ENCODE peak calls at places on chromosomes 16 and 17, in seven cellular contexts. D is activated CD8-positive, alpha-beta memory T cell treated with anti-CD3 and anti-CD28 coated beads for 48 hours; I is cortex of kidney; O is psoas muscle; W is ELF-1; R is left cardiac atrium; S is ACHN. A is an unnamed sample.

GRCh38 chr16:59905131-59905530 is 1171.0 kb upstream of the GOT2 start:
- DNase-seq in D (no peak), R (no peak), S (no peak), O (no peak), W (no peak), I (no peak), A (no peak)

GRCh38 chr17:6457688-6458190 is 13.5 kb downstream of the PIMREG start:
- DNase-seq in O (peak; percentile 38), I (no peak), S (no peak), R (no peak), D (no peak), W (no peak), A (no peak)

GRCh38 chr16:68344252-68344651 is 33.4 kb downstream of the PRMT7 start:
- DNase-seq in D (no peak), W (no peak), R (no peak), O (no peak), I (no peak), S (no peak), A (no peak)

GRCh38 chr16:86997058-86997457 is 320.1 kb downstream of the C16orf95 start:
- DNase-seq in S (no peak), W (no peak), I (no peak), R (no peak), O (no peak), D (no peak), A (no peak)

GRCh38 chr17:42276359-42276608 is at the start of gene STAT5B:
- DNase-seq in S (peak; percentile 69), R (peak; percentile 79), W (no peak), D (peak; percentile 49), O (peak; percentile 87), I (no peak), A (peak; percentile 16)

GRCh38 chr17:36920032-36921000 is 17.0 kb upstream of the LHX1 start:
- DNase-seq in I (no peak), R (no peak), O (no peak), S (peak; percentile 84), D (no peak), W (peak; percentile 91), A (no peak)

GRCh38 chr17:68512967-68513474 is 791 bp downstream of the PRKAR1A start:
- DNase-seq in R (peak; percentile 33), W (peak; percentile 61), D (no peak), O (no peak), S (peak; percentile 52), I (no peak), A (no peak)

GRCh38 chr17:28657756-28658155 is 4.0 kb downstream of the SDF2 start:
- DNase-seq in W (no peak), R (no peak), S (no peak), O (no peak), I (no peak), D (no peak), A (no peak)

GRCh38 chr17:32634167-32634566 is 147.4 kb downstream of the CDK5R1 start:
- DNase-seq in S (no peak), D (no peak), O (no peak), I (no peak), W (no peak), R (no peak), A (no peak)

GRCh38 chr16:60142991-60143705 is 1409.0 kb upstream of the GOT2 start:
- DNase-seq in S (no peak), R (no peak), O (no peak), W (no peak), I (no peak), D (no peak), A (no peak)

GRCh38 chr17:58232707-58233156 is 5.7 kb upstream of the LPO start:
- DNase-seq in D (no peak), R (no peak), W (peak; percentile 35), S (peak; percentile 35), O (no peak), I (no peak), A (no peak)

GRCh38 chr16:65534121-65534528 is 412.3 kb upstream of the CDH11 start:
- DNase-seq in S (no peak), O (no peak), I (no peak), D (no peak), W (no peak), R (no peak), A (no peak)

GRCh38 chr16:48862087-48862532 is 252.1 kb upstream of the N4BP1 start:
- DNase-seq in W (peak; percentile 68), I (no peak), S (peak; percentile 38), D (no peak), R (no peak), O (no peak), A (no peak)

GRCh38 chr17:75118307-75118706 is 8.5 kb downstream of the ARMC7 start:
- DNase-seq in R (no peak), S (no peak), D (no peak), I (no peak), O (no peak), W (no peak), A (no peak)

GRCh38 chr16:53093162-53093744 is 38.5 kb downstream of the CHD9 start:
- DNase-seq in I (no peak), W (no peak), R (no peak), S (no peak), D (no peak), O (no peak), A (no peak)

GRCh38 chr17:48131216-48131824 is 23.8 kb downstream of the SNX11 start:
- DNase-seq in O (no peak), R (peak; percentile 32), S (peak; percentile 79), I (no peak), D (no peak), W (peak; percentile 69), A (peak; percentile 43)

GRCh38 chr17:32275060-32276042 is 9.7 kb downstream of the RHBDL3 start:
- DNase-seq in W (peak; percentile 77), D (no peak), O (peak; percentile 75), S (peak; percentile 91), R (peak; percentile 71), I (no peak), A (no peak)

GRCh38 chr17:5238333-5238732 is 3.7 kb upstream of the SCIMP start:
- DNase-seq in R (no peak), S (no peak), O (no peak), W (no peak), I (no peak), D (no peak), A (no peak)

GRCh38 chr17:42928714-42929496 is 28.3 kb downstream of the G6PC1 start:
- DNase-seq in I (no peak), D (no peak), W (peak; percentile 81), R (peak; percentile 27), O (no peak), S (peak; percentile 57), A (peak; percentile 16)